ENCODE peak calls at places on chromosome 18, in six cellular contexts. One of them, this sample, is unnamed.

GRCh38 chr18:30985753-30986152 is 56.8 kb downstream of the DSC3 start:
- DNase-seq in BJ: no peak
- DNase-seq in A172: no peak
- DNase-seq in stimulated activated CD4-positive, alpha-beta T cell treated with anti-CD3 and anti-CD28 coated beads, Interleukin-2, amount 100 ng/mL, for 48 hours: no peak
- DNase-seq in GM10248: no peak
- DNase-seq in M059J: no peak
- DNase-seq in this sample: no peak

GRCh38 chr18:44835555-44836156 is 155.0 kb downstream of the SETBP1 start:
- DNase-seq in A172: no peak
- DNase-seq in GM10248: no peak
- DNase-seq in stimulated activated CD4-positive, alpha-beta T cell treated with anti-CD3 and anti-CD28 coated beads, Interleukin-2, amount 100 ng/mL, for 48 hours: no peak
- DNase-seq in BJ: no peak
- DNase-seq in M059J: peak; percentile 87
- DNase-seq in this sample: no peak

GRCh38 chr18:63342206-63342605 is 22.6 kb upstream of the BCL2 start:
- DNase-seq in A172: no peak
- DNase-seq in M059J: no peak
- DNase-seq in GM10248: peak; percentile 70
- DNase-seq in BJ: no peak
- DNase-seq in stimulated activated CD4-positive, alpha-beta T cell treated with anti-CD3 and anti-CD28 coated beads, Interleukin-2, amount 100 ng/mL, for 48 hours: no peak
- DNase-seq in this sample: peak; percentile 31

GRCh38 chr18:48544661-48545415 is 6.0 kb downstream of the CTIF start:
- DNase-seq in GM10248: no peak
- DNase-seq in A172: no peak
- DNase-seq in BJ: no peak
- DNase-seq in stimulated activated CD4-positive, alpha-beta T cell treated with anti-CD3 and anti-CD28 coated beads, Interleukin-2, amount 100 ng/mL, for 48 hours: no peak
- DNase-seq in M059J: no peak
- DNase-seq in this sample: no peak

GRCh38 chr18:24559474-24560018 is 99.1 kb downstream of the HRH4 start:
- DNase-seq in BJ: no peak
- DNase-seq in stimulated activated CD4-positive, alpha-beta T cell treated with anti-CD3 and anti-CD28 coated beads, Interleukin-2, amount 100 ng/mL, for 48 hours: no peak
- DNase-seq in A172: no peak
- DNase-seq in GM10248: no peak
- DNase-seq in M059J: no peak
- DNase-seq in this sample: no peak

GRCh38 chr18:76847926-76848325 is 25.6 kb downstream of the ZNF236 start:
- DNase-seq in stimulated activated CD4-positive, alpha-beta T cell treated with anti-CD3 and anti-CD28 coated beads, Interleukin-2, amount 100 ng/mL, for 48 hours: no peak
- DNase-seq in GM10248: no peak
- DNase-seq in A172: no peak
- DNase-seq in BJ: no peak
- DNase-seq in M059J: no peak
- DNase-seq in this sample: no peak

GRCh38 chr18:74274690-74275089 is 17.1 kb downstream of the CYB5A start:
- DNase-seq in M059J: no peak
- DNase-seq in GM10248: no peak
- DNase-seq in stimulated activated CD4-positive, alpha-beta T cell treated with anti-CD3 and anti-CD28 coated beads, Interleukin-2, amount 100 ng/mL, for 48 hours: no peak
- DNase-seq in A172: no peak
- DNase-seq in BJ: no peak
- DNase-seq in this sample: no peak

GRCh38 chr18:57297306-57297705 is 55.1 kb upstream of the ST8SIA3 start:
- DNase-seq in stimulated activated CD4-positive, alpha-beta T cell treated with anti-CD3 and anti-CD28 coated beads, Interleukin-2, amount 100 ng/mL, for 48 hours: no peak
- DNase-seq in BJ: no peak
- DNase-seq in GM10248: no peak
- DNase-seq in A172: no peak
- DNase-seq in M059J: no peak
- DNase-seq in this sample: no peak

GRCh38 chr18:57441395-57441794 is 6.2 kb downstream of the ONECUT2 start:
- DNase-seq in BJ: no peak
- DNase-seq in stimulated activated CD4-positive, alpha-beta T cell treated with anti-CD3 and anti-CD28 coated beads, Interleukin-2, amount 100 ng/mL, for 48 hours: no peak
- DNase-seq in M059J: no peak
- DNase-seq in A172: no peak
- DNase-seq in GM10248: no peak
- DNase-seq in this sample: no peak

GRCh38 chr18:65938592-65939372 is 188.0 kb downstream of the CDH7 start:
- DNase-seq in stimulated activated CD4-positive, alpha-beta T cell treated with anti-CD3 and anti-CD28 coated beads, Interleukin-2, amount 100 ng/mL, for 48 hours: no peak
- DNase-seq in M059J: peak; percentile 16
- DNase-seq in GM10248: no peak
- DNase-seq in BJ: no peak
- DNase-seq in A172: peak; percentile 50
- DNase-seq in this sample: peak; percentile 20

GRCh38 chr18:12014976-12015696 is 33.8 kb downstream of the IMPA2 start:
- DNase-seq in BJ: no peak
- DNase-seq in stimulated activated CD4-positive, alpha-beta T cell treated with anti-CD3 and anti-CD28 coated beads, Interleukin-2, amount 100 ng/mL, for 48 hours: no peak
- DNase-seq in A172: no peak
- DNase-seq in M059J: peak; percentile 12
- DNase-seq in GM10248: no peak
- DNase-seq in this sample: no peak

GRCh38 chr18:26185267-26185666 is 41.0 kb upstream of the TAF4B start:
- DNase-seq in A172: peak; percentile 29
- DNase-seq in BJ: no peak
- DNase-seq in stimulated activated CD4-positive, alpha-beta T cell treated with anti-CD3 and anti-CD28 coated beads, Interleukin-2, amount 100 ng/mL, for 48 hours: no peak
- DNase-seq in M059J: no peak
- DNase-seq in GM10248: no peak
- DNase-seq in this sample: no peak

GRCh38 chr18:56869189-56869777 is 218.1 kb downstream of the WDR7 start:
- DNase-seq in M059J: peak; percentile 51
- DNase-seq in GM10248: peak; percentile 13
- DNase-seq in A172: peak; percentile 8
- DNase-seq in stimulated activated CD4-positive, alpha-beta T cell treated with anti-CD3 and anti-CD28 coated beads, Interleukin-2, amount 100 ng/mL, for 48 hours: no peak
- DNase-seq in BJ: peak; percentile 5
- DNase-seq in this sample: no peak

GRCh38 chr18:51516478-51517038 is 319.1 kb upstream of the MEX3C start:
- DNase-seq in GM10248: no peak
- DNase-seq in stimulated activated CD4-positive, alpha-beta T cell treated with anti-CD3 and anti-CD28 coated beads, Interleukin-2, amount 100 ng/mL, for 48 hours: no peak
- DNase-seq in M059J: no peak
- DNase-seq in BJ: no peak
- DNase-seq in A172: no peak
- DNase-seq in this sample: no peak

GRCh38 chr18:48876590-48876989 is 74.2 kb downstream of the SMAD7 start:
- DNase-seq in A172: no peak
- DNase-seq in GM10248: no peak
- DNase-seq in BJ: no peak
- DNase-seq in M059J: no peak
- DNase-seq in stimulated activated CD4-positive, alpha-beta T cell treated with anti-CD3 and anti-CD28 coated beads, Interleukin-2, amount 100 ng/mL, for 48 hours: no peak
- DNase-seq in this sample: no peak

GRCh38 chr18:45408218-45408617 is 207.1 kb upstream of the SLC14A2 start:
- DNase-seq in stimulated activated CD4-positive, alpha-beta T cell treated with anti-CD3 and anti-CD28 coated beads, Interleukin-2, amount 100 ng/mL, for 48 hours: no peak
- DNase-seq in M059J: no peak
- DNase-seq in BJ: no peak
- DNase-seq in A172: no peak
- DNase-seq in GM10248: no peak
- DNase-seq in this sample: no peak

GRCh38 chr18:56257215-56257614 is 381.2 kb downstream of the TXNL1 start:
- DNase-seq in GM10248: peak; percentile 17
- DNase-seq in BJ: peak; percentile 79
- DNase-seq in stimulated activated CD4-positive, alpha-beta T cell treated with anti-CD3 and anti-CD28 coated beads, Interleukin-2, amount 100 ng/mL, for 48 hours: no peak
- DNase-seq in M059J: peak; percentile 93
- DNase-seq in A172: peak; percentile 69
- DNase-seq in this sample: no peak

GRCh38 chr18:54558609-54559585 is 32.1 kb upstream of the DYNAP start:
- DNase-seq in BJ: no peak
- DNase-seq in GM10248: peak; percentile 21
- DNase-seq in M059J: peak; percentile 25
- DNase-seq in A172: peak; percentile 12
- DNase-seq in stimulated activated CD4-positive, alpha-beta T cell treated with anti-CD3 and anti-CD28 coated beads, Interleukin-2, amount 100 ng/mL, for 48 hours: no peak
- DNase-seq in this sample: no peak